ENCODE peak calls at places on chromosomes 4 and X, in five cellular contexts. One of them, this sample, is unnamed.
A peak's percentile ranks its signal among the peaks of the same experiment; 100 is the strongest.

GRCh38 chr4:84862064-84862463 is 104.4 kb downstream of the WDFY3 start:
- DNase-seq in fibroblast of mammary gland: no peak
- DNase-seq in tibial artery: no peak
- DNase-seq in pons: no peak
- DNase-seq in GM23248: no peak
- DNase-seq in this sample: no peak

GRCh38 chrX:53319614-53320542 is 38.5 kb upstream of the IQSEC2 start:
- DNase-seq in fibroblast of mammary gland: no peak
- DNase-seq in tibial artery: no peak
- DNase-seq in pons: no peak
- DNase-seq in GM23248: peak; percentile 58
- DNase-seq in this sample: no peak

GRCh38 chr4:109614466-109614865 is 54.4 kb downstream of the MCUB start:
- DNase-seq in fibroblast of mammary gland: peak; percentile 26
- DNase-seq in tibial artery: no peak
- DNase-seq in pons: no peak
- DNase-seq in GM23248: no peak
- DNase-seq in this sample: no peak

GRCh38 chrX:64394874-64395567 is at the start of gene MTMR8:
- DNase-seq in fibroblast of mammary gland: peak; percentile 38
- DNase-seq in tibial artery: peak; percentile 85
- DNase-seq in pons: peak; percentile 51
- DNase-seq in GM23248: peak; percentile 12
- DNase-seq in this sample: peak; percentile 75

GRCh38 chr4:78222575-78223186 is 165.6 kb downstream of the FRAS1 start:
- DNase-seq in fibroblast of mammary gland: no peak
- DNase-seq in tibial artery: no peak
- DNase-seq in pons: peak; percentile 19
- DNase-seq in GM23248: no peak
- DNase-seq in this sample: no peak

GRCh38 chr4:110108470-110108869 is 89.9 kb downstream of the ELOVL6 start:
- DNase-seq in fibroblast of mammary gland: no peak
- DNase-seq in tibial artery: no peak
- DNase-seq in pons: no peak
- DNase-seq in GM23248: no peak
- DNase-seq in this sample: no peak

GRCh38 chr4:71355971-71356370 is 17.2 kb downstream of the SLC4A4 start:
- DNase-seq in fibroblast of mammary gland: no peak
- DNase-seq in tibial artery: no peak
- DNase-seq in pons: no peak
- DNase-seq in GM23248: no peak
- DNase-seq in this sample: no peak

GRCh38 chr4:145909331-145909730 is 29.3 kb downstream of the ZNF827 start:
- DNase-seq in fibroblast of mammary gland: peak; percentile 73
- DNase-seq in tibial artery: no peak
- DNase-seq in pons: peak; percentile 37
- DNase-seq in GM23248: peak; percentile 67
- DNase-seq in this sample: no peak

GRCh38 chr4:103307479-103308042 is 109.4 kb upstream of the CENPE start:
- DNase-seq in fibroblast of mammary gland: no peak
- DNase-seq in tibial artery: no peak
- DNase-seq in pons: no peak
- DNase-seq in GM23248: no peak
- DNase-seq in this sample: no peak

GRCh38 chr4:176927117-176927516 is 134.4 kb upstream of the VEGFC start:
- DNase-seq in fibroblast of mammary gland: no peak
- DNase-seq in tibial artery: no peak
- DNase-seq in pons: no peak
- DNase-seq in GM23248: no peak
- DNase-seq in this sample: no peak

GRCh38 chr4:86961605-86962295 is 26.9 kb downstream of the AFF1 start:
- DNase-seq in fibroblast of mammary gland: peak; percentile 75
- DNase-seq in tibial artery: no peak
- DNase-seq in pons: no peak
- DNase-seq in GM23248: peak; percentile 41
- DNase-seq in this sample: no peak

GRCh38 chrX:6307156-6307555 is 78.5 kb upstream of the NLGN4X start:
- DNase-seq in fibroblast of mammary gland: no peak
- DNase-seq in tibial artery: no peak
- DNase-seq in pons: no peak
- DNase-seq in GM23248: no peak
- DNase-seq in this sample: no peak

GRCh38 chr4:15171725-15172124 is 169.4 kb downstream of the CPEB2 start:
- DNase-seq in fibroblast of mammary gland: no peak
- DNase-seq in tibial artery: no peak
- DNase-seq in pons: no peak
- DNase-seq in GM23248: no peak
- DNase-seq in this sample: no peak

GRCh38 chr4:126977306-126977705 is 655.5 kb upstream of the INTU start:
- DNase-seq in fibroblast of mammary gland: no peak
- DNase-seq in tibial artery: no peak
- DNase-seq in pons: no peak
- DNase-seq in GM23248: peak; percentile 36
- DNase-seq in this sample: no peak

GRCh38 chr4:141090473-141090872 is 42.8 kb downstream of the RNF150 start:
- DNase-seq in fibroblast of mammary gland: no peak
- DNase-seq in tibial artery: no peak
- DNase-seq in pons: no peak
- DNase-seq in GM23248: no peak
- DNase-seq in this sample: no peak

GRCh38 chr4:130812117-130812765 is 1716.3 kb downstream of the C4orf33 start:
- DNase-seq in fibroblast of mammary gland: peak; percentile 10
- DNase-seq in tibial artery: no peak
- DNase-seq in pons: no peak
- DNase-seq in GM23248: no peak
- DNase-seq in this sample: no peak

GRCh38 chr4:35286434-35286833 is 957.9 kb downstream of the ARAP2 start:
- DNase-seq in fibroblast of mammary gland: no peak
- DNase-seq in tibial artery: no peak
- DNase-seq in pons: no peak
- DNase-seq in GM23248: no peak
- DNase-seq in this sample: no peak

GRCh38 chr4:40828661-40829060 is 78.9 kb downstream of the NSUN7 start:
- DNase-seq in fibroblast of mammary gland: no peak
- DNase-seq in tibial artery: peak; percentile 53
- DNase-seq in pons: no peak
- DNase-seq in GM23248: no peak
- DNase-seq in this sample: peak; percentile 54

GRCh38 chr4:173500841-173501591 is 29.0 kb downstream of the HAND2 start:
- DNase-seq in fibroblast of mammary gland: no peak
- DNase-seq in tibial artery: no peak
- DNase-seq in pons: no peak
- DNase-seq in GM23248: no peak
- DNase-seq in this sample: no peak

GRCh38 chr4:123478859-123479345 is 82.3 kb downstream of the SPRY1 start:
- DNase-seq in fibroblast of mammary gland: no peak
- DNase-seq in tibial artery: no peak
- DNase-seq in pons: no peak
- DNase-seq in GM23248: no peak
- DNase-seq in this sample: no peak

GRCh38 chr4:90061881-90062280 is 65.3 kb upstream of the CCSER1 start:
- DNase-seq in fibroblast of mammary gland: no peak
- DNase-seq in tibial artery: no peak
- DNase-seq in pons: no peak
- DNase-seq in GM23248: no peak
- DNase-seq in this sample: no peak

GRCh38 chrX:37809970-37810369 is 30.1 kb downstream of the CYBB start:
- DNase-seq in fibroblast of mammary gland: no peak
- DNase-seq in tibial artery: no peak
- DNase-seq in pons: no peak
- DNase-seq in GM23248: no peak
- DNase-seq in this sample: no peak

GRCh38 chr4:151012836-151013235 is 2.2 kb downstream of the LRBA start:
- DNase-seq in fibroblast of mammary gland: no peak
- DNase-seq in tibial artery: no peak
- DNase-seq in pons: no peak
- DNase-seq in GM23248: no peak
- DNase-seq in this sample: no peak

GRCh38 chrX:153380691-153381090 is 20.5 kb downstream of the PNMA6E start:
- DNase-seq in fibroblast of mammary gland: no peak
- DNase-seq in tibial artery: no peak
- DNase-seq in pons: no peak
- DNase-seq in GM23248: peak; percentile 8
- DNase-seq in this sample: no peak

GRCh38 chr4:166421556-166422156 is 548.6 kb downstream of the TLL1 start:
- DNase-seq in fibroblast of mammary gland: peak; percentile 76
- DNase-seq in tibial artery: peak; percentile 94
- DNase-seq in pons: no peak
- DNase-seq in GM23248: peak; percentile 51
- DNase-seq in this sample: no peak

GRCh38 chrX:111823068-111823467 is 52.9 kb upstream of the TRPC5OS start:
- DNase-seq in fibroblast of mammary gland: no peak
- DNase-seq in tibial artery: no peak
- DNase-seq in pons: no peak
- DNase-seq in GM23248: peak; percentile 36
- DNase-seq in this sample: no peak

GRCh38 chr4:5878359-5878758 is 14.5 kb downstream of the CRMP1 start:
- DNase-seq in fibroblast of mammary gland: no peak
- DNase-seq in tibial artery: no peak
- DNase-seq in pons: no peak
- DNase-seq in GM23248: no peak
- DNase-seq in this sample: no peak

GRCh38 chrX:78614264-78614663 is 44.9 kb downstream of the RTL3 start:
- DNase-seq in fibroblast of mammary gland: no peak
- DNase-seq in tibial artery: no peak
- DNase-seq in pons: no peak
- DNase-seq in GM23248: no peak
- DNase-seq in this sample: no peak

GRCh38 chr4:4866833-4867744 is 7.6 kb downstream of the MSX1 start:
- DNase-seq in fibroblast of mammary gland: peak; percentile 47
- DNase-seq in tibial artery: no peak
- DNase-seq in pons: no peak
- DNase-seq in GM23248: no peak
- DNase-seq in this sample: peak; percentile 78

GRCh38 chr4:83831588-83831987 is 295.7 kb downstream of the GPAT3 start:
- DNase-seq in fibroblast of mammary gland: peak; percentile 30
- DNase-seq in tibial artery: no peak
- DNase-seq in pons: no peak
- DNase-seq in GM23248: peak; percentile 59
- DNase-seq in this sample: no peak

GRCh38 chrX:143988356-143988755 is 104.5 kb downstream of the UBE2NL start:
- DNase-seq in fibroblast of mammary gland: no peak
- DNase-seq in tibial artery: no peak
- DNase-seq in pons: no peak
- DNase-seq in GM23248: no peak
- DNase-seq in this sample: no peak

GRCh38 chr4:183797445-183798248 is 107.5 kb upstream of the STOX2 start:
- DNase-seq in fibroblast of mammary gland: peak; percentile 20
- DNase-seq in tibial artery: no peak
- DNase-seq in pons: no peak
- DNase-seq in GM23248: peak; percentile 34
- DNase-seq in this sample: no peak